ENCODE peak calls at places on chromosomes 2 and 18, in five cellular contexts. R is PC-9, L is GM23248, X is right cardiac atrium, C is neuronal stem cell. A is an unnamed sample.

GRCh38 chr2:238938460-238939055 is 90.7 kb downstream of the TWIST2 start:
- DNase-seq in X (peak; percentile 92), L (peak; percentile 99), C (no peak), R (no peak), A (no peak)

GRCh38 chr18:66724664-66725356 is 120.9 kb upstream of the CDH19 start:
- DNase-seq in X (no peak), C (no peak), R (peak; percentile 10), L (no peak), A (no peak)

GRCh38 chr2:157874997-157875719 is 972 bp downstream of the ACVR1 start:
- DNase-seq in R (peak; percentile 7), C (peak; percentile 36), L (peak; percentile 93), X (peak; percentile 68), A (peak; percentile 50)

GRCh38 chr2:192123847-192124246 is 70.9 kb downstream of the TMEFF2 start:
- DNase-seq in R (no peak), C (no peak), X (no peak), L (peak; percentile 50), A (no peak)

GRCh38 chr2:207833265-207833751 is 63.6 kb upstream of the FZD5 start:
- DNase-seq in C (no peak), L (peak; percentile 21), X (no peak), R (no peak), A (no peak)

GRCh38 chr2:222582931-222583330 is 73.0 kb downstream of the FARSB start:
- DNase-seq in L (peak; percentile 6), C (no peak), X (no peak), R (no peak), A (no peak)

GRCh38 chr2:119062652-119063051 is 95.9 kb downstream of the C1QL2 start:
- DNase-seq in X (no peak), L (no peak), C (no peak), R (no peak), A (no peak)

GRCh38 chr2:33406622-33407021 is 69.8 kb upstream of the RASGRP3 start:
- DNase-seq in L (no peak), X (no peak), C (no peak), R (no peak), A (no peak)

GRCh38 chr2:173545364-173545734 is 190.7 kb downstream of the CDCA7 start:
- DNase-seq in X (no peak), R (no peak), L (no peak), C (no peak), A (no peak)

GRCh38 chr2:42835577-42836371 is 43.4 kb upstream of the HAAO start:
- DNase-seq in L (peak; percentile 98), R (peak; percentile 66), C (no peak), X (peak; percentile 30), A (no peak)

GRCh38 chr18:44507729-44508325 is 172.9 kb upstream of the SETBP1 start:
- DNase-seq in R (no peak), X (peak; percentile 73), C (no peak), L (no peak), A (peak; percentile 34)

GRCh38 chr2:206920936-206921335 is 18.4 kb upstream of the CPO start:
- DNase-seq in L (peak; percentile 36), X (no peak), C (no peak), R (no peak), A (no peak)

GRCh38 chr2:74461187-74462053 is 3.2 kb downstream of the WBP1 start:
- DNase-seq in L (no peak), R (no peak), X (no peak), C (no peak), A (no peak)

GRCh38 chr2:20015482-20016083 is 3.1 kb upstream of the MATN3 start:
- DNase-seq in L (peak; percentile 77), R (no peak), X (no peak), C (peak; percentile 30), A (no peak)

GRCh38 chr2:136381722-136382633 is 264.0 kb upstream of the CXCR4 start:
- DNase-seq in C (no peak), R (no peak), L (no peak), X (no peak), A (no peak)

DNA sequence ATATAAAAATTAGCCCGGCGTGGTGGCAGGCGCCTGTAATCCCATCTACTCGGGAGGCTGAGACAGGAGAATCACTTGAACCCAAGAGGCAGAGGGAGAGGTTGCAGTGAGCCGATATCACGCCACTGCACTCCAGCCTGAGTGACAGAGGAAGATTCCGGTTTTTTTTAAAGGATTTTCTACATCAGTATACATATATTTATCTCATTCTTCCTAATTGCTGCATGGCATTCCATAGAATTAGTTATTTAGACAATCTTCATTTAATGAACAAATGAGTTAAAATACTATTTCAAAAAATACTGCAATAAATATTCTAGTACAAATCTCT is 2.0 kb downstream of the GTF3C2 start:
- DNase-seq in X (peak; percentile 1), C (no peak), R (no peak), L (no peak), A (no peak)
- H3K27ac ChIP-seq in X (no peak overlapping the region), C (no peak overlapping the region), R (no peak overlapping the region), L (peak overlapping the region; percentile 34), A (no peak overlapping the region)

GRCh38 chr2:18980104-18980777 is 378.2 kb downstream of the OSR1 start:
- DNase-seq in R (no peak), L (no peak), X (no peak), C (no peak), A (no peak)

GRCh38 chr2:18977409-18977808 is 381.0 kb downstream of the OSR1 start:
- DNase-seq in R (no peak), X (no peak), L (no peak), C (no peak), A (no peak)

GRCh38 chr2:18975506-18975905 is 382.9 kb downstream of the OSR1 start:
- DNase-seq in R (no peak), X (no peak), C (no peak), L (no peak), A (no peak)

GRCh38 chr2:18980778-18981104 is 377.7 kb downstream of the OSR1 start:
- DNase-seq in L (no peak), X (no peak), C (no peak), R (no peak), A (no peak)

GRCh38 chr2:18976112-18976961 is 382.1 kb downstream of the OSR1 start:
- DNase-seq in C (no peak), L (peak; percentile 90), X (no peak), R (no peak), A (no peak)
- H3K27ac ChIP-seq in C (no peak overlapping the region), L (peak overlapping the region; percentile 79), X (peak overlapping the region; percentile 6), R (no peak overlapping the region), A (no peak overlapping the region)

GRCh38 chr2:105494683-105495425 is 96.0 kb upstream of the FHL2 start:
- DNase-seq in L (no peak), C (no peak), R (no peak), X (peak; percentile 81), A (no peak)
- H3K27ac ChIP-seq in L (no peak overlapping the region), C (no peak overlapping the region), R (no peak overlapping the region), X (peak overlapping the region; percentile 43), A (no peak overlapping the region)

DNA sequence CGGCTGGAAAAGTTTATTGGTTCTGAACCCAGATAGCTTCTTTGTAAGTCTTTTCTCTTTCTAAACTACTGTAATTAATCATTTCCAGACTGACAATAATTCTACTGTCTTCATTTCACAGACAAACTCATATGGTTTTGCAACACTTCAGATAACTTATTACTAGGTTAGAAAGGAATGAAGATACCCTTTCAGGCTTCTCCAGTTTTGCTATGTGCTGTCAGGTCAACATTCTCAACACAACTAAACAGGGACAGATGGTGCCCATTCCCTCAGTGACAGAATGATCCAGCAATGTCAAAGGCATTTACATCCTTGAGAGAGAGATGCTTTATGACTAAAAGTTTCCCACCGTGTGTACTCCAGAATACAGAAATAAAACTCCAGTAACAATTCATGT is 198.4 kb upstream of the ITGA4 start:
- DNase-seq in C (no peak), L (peak; percentile 87), X (no peak), R (no peak), A (no peak)
- H3K27ac ChIP-seq in C (no peak overlapping the region), L (peak overlapping the region; percentile 57), X (no peak overlapping the region), R (no peak overlapping the region), A (no peak overlapping the region)

A was measured in caudate nucleus.